ENCODE peak calls at places on chromosomes 2 and 18, in five cellular contexts. U is AG04450, I is foreskin fibroblast, H is BE2C, W is A549. T is an unnamed sample.

GRCh38 chr2:69381337-69381737 is 5.7 kb downstream of the GFPT1 start:
- DNase-seq in U (no peak), I (no peak), H (no peak), W (no peak), T (peak)

GRCh38 chr2:146982393-146982846 is 862.4 kb upstream of the ACVR2A start:
- DNase-seq in U (peak), I (peak), H (no peak), W (no peak), T (peak)

GRCh38 chr2:3704647-3705046 is 1.3 kb downstream of the DCDC2C start:
- DNase-seq in U (no peak), I (no peak), H (no peak), W (no peak), T (no peak)

GRCh38 chr2:71882949-71883472 is 264.7 kb downstream of the CYP26B1 start:
- DNase-seq in U (peak), I (peak), H (peak), W (peak), T (peak)

GRCh38 chr2:21643180-21643579 is 519.4 kb downstream of the TDRD15 start:
- DNase-seq in U (peak), I (no peak), H (no peak), W (no peak), T (peak)

GRCh38 chr2:201419057-201419635 is 32.1 kb downstream of the TRAK2 start:
- DNase-seq in U (no peak), I (no peak), H (peak), W (no peak), T (no peak)

GRCh38 chr2:158723921-158724802 is 71.0 kb upstream of the DAPL1 start:
- DNase-seq in U (no peak), I (no peak), H (no peak), W (peak), T (no peak)

GRCh38 chr2:141820893-141821292 is 309.9 kb downstream of the LRP1B start:
- DNase-seq in U (no peak), I (no peak), H (no peak), W (no peak), T (no peak)

GRCh38 chr2:197786010-197786877 is 1.1 kb upstream of the BOLL start:
- DNase-seq in U (no peak), I (no peak), H (peak), W (peak), T (no peak)

GRCh38 chr2:200435379-200435778 is 74.5 kb downstream of the KCTD18 start:
- DNase-seq in U (no peak), I (peak), H (no peak), W (no peak), T (peak)

GRCh38 chr2:205902041-205902898 is 183.7 kb downstream of the INO80D start:
- DNase-seq in U (no peak), I (peak), H (peak), W (no peak), T (peak)

GRCh38 chr2:80153768-80154167 is 150.8 kb downstream of the LRRTM1 start:
- DNase-seq in U (no peak), I (no peak), H (no peak), W (no peak), T (no peak)

GRCh38 chr18:13756261-13756660 is 29.8 kb downstream of the RNMT start:
- DNase-seq in U (no peak), I (no peak), H (no peak), W (no peak), T (no peak)

GRCh38 chr2:143525006-143525405 is 395.8 kb downstream of the ARHGAP15 start:
- DNase-seq in U (no peak), I (peak), H (no peak), W (no peak), T (peak)

GRCh38 chr2:100941646-100942240 is 60.3 kb upstream of the RPL31 start:
- DNase-seq in U (no peak), I (no peak), H (no peak), W (no peak), T (peak)

GRCh38 chr2:143183804-143184463 is 54.7 kb downstream of the ARHGAP15 start:
- DNase-seq in U (no peak), I (no peak), H (no peak), W (no peak), T (no peak)

GRCh38 chr2:60331106-60331809 is 222.2 kb downstream of the BCL11A start:
- DNase-seq in U (no peak), I (no peak), H (no peak), W (no peak), T (peak)

GRCh38 chr18:22143347-22144340 is 25.7 kb upstream of the GATA6 start:
- DNase-seq in U (no peak), I (no peak), H (no peak), W (no peak), T (no peak)

GRCh38 chr2:78035804-78036203 is 513.6 kb upstream of the LRRTM4 start:
- DNase-seq in U (no peak), I (no peak), H (no peak), W (no peak), T (no peak)

GRCh38 chr2:213609570-213610170 is 325.4 kb downstream of the SPAG16 start:
- DNase-seq in U (no peak), I (no peak), H (peak), W (no peak), T (no peak)

GRCh38 chr18:10032331-10032979 is 118.6 kb downstream of the VAPA start:
- DNase-seq in U (no peak), I (no peak), H (no peak), W (no peak), T (no peak)
- H3K4me3 ChIP-seq in U (no peak), I (no peak), H (no peak), W (no peak), T (peak)

DNA sequence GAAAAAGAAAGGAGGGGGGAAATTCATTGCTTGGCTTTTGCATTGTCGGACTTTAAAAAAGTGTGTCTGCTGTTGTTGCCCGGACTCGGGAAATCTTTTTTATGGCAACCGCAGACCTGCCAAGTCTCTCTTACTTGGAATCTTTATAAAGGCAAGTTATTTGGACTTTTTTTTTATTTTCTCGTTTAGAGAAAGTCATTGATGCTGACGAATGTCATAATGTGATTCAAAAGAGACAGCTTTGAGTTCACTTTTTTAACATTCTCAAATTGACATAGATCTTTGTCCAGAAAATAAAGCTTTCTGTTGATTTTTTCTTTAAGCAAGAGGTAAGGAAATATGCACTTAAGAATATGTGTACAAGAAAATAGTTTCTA is 651 bp upstream of the ZNF521 start:
- DNase-seq in U (no peak), I (no peak), H (no peak), W (no peak), T (no peak)
- TF ChIP-seq CTCF in U (no peak), I (no peak), H (no peak), W (no peak), T (no peak)

DNA sequence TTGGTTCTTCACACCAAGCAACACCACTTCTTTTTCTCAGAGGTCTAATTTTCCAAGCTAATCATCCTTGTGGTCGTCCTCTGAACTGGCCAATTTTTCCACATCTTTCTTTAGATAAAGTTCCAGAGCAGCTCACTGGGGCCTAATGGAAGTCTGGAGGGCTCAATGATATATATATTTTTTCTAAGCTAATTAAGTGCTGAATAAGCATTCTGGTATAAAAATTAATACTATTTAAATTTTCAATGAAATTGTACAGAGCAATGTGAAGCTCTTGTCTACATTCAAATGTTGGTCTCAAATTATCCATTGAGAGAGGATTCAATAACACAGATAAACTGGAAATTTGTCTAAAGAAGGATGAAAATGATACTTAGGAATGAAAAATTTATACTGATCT is 866.6 kb downstream of the ERBB4 start:
- DNase-seq in U (no peak), I (no peak), H (no peak), W (no peak), T (no peak)
- H3K4me3 ChIP-seq in U (no peak), I (no peak), H (no peak), W (no peak), T (no peak)

GRCh38 chr2:168684921-168685618 is 117.4 kb upstream of the NOSTRIN start:
- DNase-seq in U (no peak), I (no peak), H (no peak), W (no peak), T (no peak)
- TF ChIP-seq CTCF in U (no peak), I (no peak), H (no peak), W (no peak), T (no peak)

GRCh38 chr2:126970583-126970982 is 71.9 kb downstream of the TEX51 start:
- DNase-seq in U (no peak), I (no peak), H (no peak), W (no peak), T (peak)

GRCh38 chr2:126971162-126971480 is 72.4 kb downstream of the TEX51 start:
- DNase-seq in U (no peak), I (no peak), H (no peak), W (no peak), T (no peak)

GRCh38 chr2:126971481-126972271 is 73.0 kb downstream of the TEX51 start:
- DNase-seq in U (peak), I (peak), H (peak), W (peak), T (peak)

GRCh38 chr2:126973745-126974144 is 75.1 kb downstream of the TEX51 start:
- DNase-seq in U (no peak), I (no peak), H (no peak), W (no peak), T (no peak)

DNA sequence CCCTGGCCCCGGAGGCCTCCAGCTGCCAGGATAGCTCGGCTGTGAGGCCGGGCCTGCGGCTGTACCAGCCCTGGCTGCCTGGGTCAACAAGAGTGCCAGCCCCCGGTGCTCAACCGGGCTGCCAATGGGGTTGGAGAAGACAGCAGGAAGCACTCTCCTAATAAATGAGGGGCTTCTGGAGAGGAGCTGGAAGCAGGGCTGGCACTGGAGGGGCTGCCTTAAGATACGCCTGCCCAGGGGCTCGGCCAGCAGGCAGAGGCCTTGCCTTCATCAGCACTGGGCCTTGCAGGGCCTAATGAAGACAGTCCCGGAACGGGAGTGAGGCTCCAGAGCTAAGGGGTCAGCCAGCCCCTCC is 73.6 kb downstream of the TEX51 start:
- DNase-seq in U (no peak), I (no peak), H (no peak), W (no peak), T (no peak)
- H3K4me3 ChIP-seq in U (no peak), I (no peak), H (no peak), W (peak), T (no peak)

GRCh38 chr2:85998071-85998991 is 107.4 kb downstream of the POLR1A start:
- DNase-seq in U (peak), I (peak), H (no peak), W (no peak), T (peak)
- TF ChIP-seq CTCF in U (no peak), I (no peak), H (no peak), W (no peak), T (no peak)

GRCh38 chr2:58428553-58429284 is 187.6 kb upstream of the FANCL start:
- DNase-seq in U (no peak), I (no peak), H (peak), W (peak), T (no peak)
- H3K4me3 ChIP-seq in U (no peak), I (peak), H (peak), W (peak), T (peak)

GRCh38 chr2:38523728-38524437 is 78.8 kb downstream of the HNRNPLL start:
- DNase-seq in U (no peak), I (no peak), H (peak), W (peak), T (no peak)
- TF ChIP-seq CTCF in U (peak), I (peak), H (peak), W (peak), T (peak)

DNA sequence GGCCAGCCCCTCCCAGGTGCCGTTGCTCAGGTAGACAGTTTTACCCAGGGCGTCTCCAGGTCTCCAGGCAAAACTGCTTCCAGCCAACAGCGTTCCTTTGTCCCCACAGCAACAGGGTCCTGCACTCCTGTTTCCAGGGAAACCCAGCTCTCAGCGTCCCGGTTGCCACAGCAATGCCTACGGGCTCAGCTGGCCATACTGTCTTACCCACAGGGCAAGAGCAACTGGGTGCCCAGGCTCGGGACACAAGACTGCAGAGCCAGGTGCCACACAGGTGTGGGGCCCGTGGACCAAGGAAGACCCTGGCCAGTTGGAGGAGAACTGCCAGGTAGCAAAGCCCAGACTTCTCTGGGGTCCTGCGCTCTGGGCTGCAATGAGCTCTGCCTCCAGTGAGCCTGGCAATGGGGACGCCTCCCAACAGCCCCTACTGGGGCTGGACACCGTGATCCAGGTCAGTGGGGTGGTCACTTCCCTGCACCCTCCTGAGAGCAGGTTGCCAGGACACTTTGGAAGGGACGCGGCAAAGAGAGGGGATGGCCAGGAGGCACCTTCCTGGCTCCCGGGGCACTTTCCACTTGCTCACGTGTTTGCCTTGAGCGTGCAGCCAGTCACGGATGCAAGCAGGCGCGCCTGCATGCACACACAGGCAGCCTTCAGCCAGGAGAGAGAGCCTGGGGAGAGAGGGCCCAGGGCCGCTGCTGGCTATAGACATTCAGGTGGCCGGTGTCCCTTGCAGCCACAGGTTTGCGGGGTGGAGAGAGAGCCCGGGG is at the start of gene CROCC2:
- DNase-seq in U (no peak), I (no peak), H (no peak), W (no peak), T (no peak)
- H3K4me3 ChIP-seq in U (no peak), I (no peak), H (no peak), W (no peak), T (no peak)